ENCODE peak calls at places on chromosomes 4 and X, in four cellular contexts. One of them, this sample, is unnamed. For H3K36me3, the result is how much of the 10 kb centered on the place peaks cover.

GRCh38 chr4:170853422-170854021 is 763.8 kb upstream of the AADAT start:
- DNase-seq in GM12878: peak
- DNase-seq in neural progenitor cell: peak
- DNase-seq in K562: peak
- DNase-seq in this sample: peak

GRCh38 chr4:38950159-38950558 is 82.0 kb downstream of the TMEM156 start:
- DNase-seq in GM12878: no peak
- DNase-seq in neural progenitor cell: no peak
- DNase-seq in K562: no peak
- DNase-seq in this sample: peak

GRCh38 chr4:7557447-7557846 is 122.7 kb upstream of the PSAPL1 start:
- DNase-seq in GM12878: no peak
- DNase-seq in neural progenitor cell: no peak
- DNase-seq in K562: no peak
- DNase-seq in this sample: peak

GRCh38 chrX:21375795-21376069 is 1.5 kb downstream of the CNKSR2 start:
- DNase-seq in GM12878: no peak
- DNase-seq in neural progenitor cell: peak
- DNase-seq in K562: no peak
- DNase-seq in this sample: no peak

GRCh38 chr4:113645288-113645687 is 116.2 kb downstream of the CAMK2D start:
- DNase-seq in GM12878: no peak
- DNase-seq in neural progenitor cell: no peak
- DNase-seq in K562: no peak
- DNase-seq in this sample: no peak

GRCh38 chr4:94455081-94455480 is 3.3 kb downstream of the PDLIM5 start:
- DNase-seq in GM12878: no peak
- DNase-seq in neural progenitor cell: no peak
- DNase-seq in K562: peak
- DNase-seq in this sample: peak

GRCh38 chr4:7777017-7777710 is 162.5 kb downstream of the AFAP1 start:
- DNase-seq in GM12878: no peak
- DNase-seq in neural progenitor cell: no peak
- DNase-seq in K562: no peak
- DNase-seq in this sample: no peak

GRCh38 chr4:48654015-48654664 is 125.9 kb downstream of the FRYL start:
- DNase-seq in GM12878: no peak
- DNase-seq in neural progenitor cell: no peak
- DNase-seq in K562: no peak
- DNase-seq in this sample: no peak

GRCh38 chr4:67436742-67437141 is 108.6 kb downstream of the CENPC start:
- DNase-seq in GM12878: peak
- DNase-seq in neural progenitor cell: no peak
- DNase-seq in K562: no peak
- DNase-seq in this sample: no peak

GRCh38 chr4:147707892-147708672 is 23.8 kb upstream of the ARHGAP10 start:
- DNase-seq in GM12878: no peak
- DNase-seq in neural progenitor cell: peak
- DNase-seq in K562: peak
- DNase-seq in this sample: peak

GRCh38 chrX:40434947-40435346 is 145.8 kb upstream of the ATP6AP2 start:
- DNase-seq in GM12878: no peak
- DNase-seq in neural progenitor cell: peak
- DNase-seq in K562: peak
- DNase-seq in this sample: no peak

GRCh38 chr4:61590881-61591280 is 390.8 kb downstream of the ADGRL3 start:
- DNase-seq in GM12878: no peak
- DNase-seq in neural progenitor cell: no peak
- DNase-seq in K562: no peak
- DNase-seq in this sample: no peak

GRCh38 chr4:6944311-6945051 is 34.9 kb downstream of the TBC1D14 start:
- DNase-seq in GM12878: no peak
- DNase-seq in neural progenitor cell: no peak
- DNase-seq in K562: no peak
- DNase-seq in this sample: no peak

GRCh38 chrX:132092439-132093065 is 35.3 kb downstream of the FRMD7 start:
- DNase-seq in GM12878: peak
- DNase-seq in neural progenitor cell: peak
- DNase-seq in K562: peak
- DNase-seq in this sample: peak

GRCh38 chr4:156146581-156146980 is 192.9 kb upstream of the CTSO start:
- DNase-seq in GM12878: no peak
- DNase-seq in neural progenitor cell: no peak
- DNase-seq in K562: no peak
- DNase-seq in this sample: no peak

GRCh38 chr4:187603093-187603395 is 392.5 kb upstream of the ZFP42 start:
- DNase-seq in GM12878: no peak
- DNase-seq in neural progenitor cell: no peak
- DNase-seq in K562: no peak
- DNase-seq in this sample: peak

GRCh38 chr4:2303686-2304320 is 41.9 kb upstream of the MXD4 start:
- DNase-seq in GM12878: no peak
- DNase-seq in neural progenitor cell: no peak
- DNase-seq in K562: no peak
- DNase-seq in this sample: no peak

GRCh38 chr4:2266181-2266580 is 4.3 kb upstream of the MXD4 start:
- DNase-seq in GM12878: no peak
- DNase-seq in neural progenitor cell: no peak
- DNase-seq in K562: no peak
- DNase-seq in this sample: peak

GRCh38 chrX:46554942-46555341 is 9.7 kb upstream of the ZNF674 start:
- DNase-seq in GM12878: no peak
- DNase-seq in neural progenitor cell: no peak
- DNase-seq in K562: no peak
- DNase-seq in this sample: peak

GRCh38 chrX:49257846-49258748 is 6.4 kb downstream of the FOXP3 start:
- DNase-seq in GM12878: no peak
- DNase-seq in neural progenitor cell: no peak
- DNase-seq in K562: no peak
- DNase-seq in this sample: no peak

GRCh38 chrX:24427747-24428019 is 37.4 kb upstream of the PDK3 start:
- DNase-seq in GM12878: no peak
- DNase-seq in neural progenitor cell: no peak
- DNase-seq in K562: no peak
- DNase-seq in this sample: no peak

GRCh38 chr4:61446957-61447356 is 246.8 kb downstream of the ADGRL3 start:
- DNase-seq in GM12878: no peak
- DNase-seq in neural progenitor cell: no peak
- DNase-seq in K562: no peak
- DNase-seq in this sample: no peak

GRCh38 chr4:41199788-41200187 is 14.6 kb downstream of the APBB2 start:
- DNase-seq in GM12878: no peak
- DNase-seq in neural progenitor cell: no peak
- DNase-seq in K562: no peak
- DNase-seq in this sample: no peak

GRCh38 chr4:174375422-174375821 is 91.7 kb downstream of the CEP44 start:
- DNase-seq in GM12878: no peak
- DNase-seq in neural progenitor cell: no peak
- DNase-seq in K562: peak
- DNase-seq in this sample: no peak
- H3K9ac ChIP-seq in GM12878: no peak
- H3K9ac ChIP-seq in neural progenitor cell: no peak
- H3K9ac ChIP-seq in K562: no peak
- H3K9ac ChIP-seq in this sample: no peak

GRCh38 chrX:153689654-153690465 is 2.1 kb downstream of the SLC6A8 start:
- DNase-seq in GM12878: no peak
- DNase-seq in neural progenitor cell: peak
- DNase-seq in K562: peak
- DNase-seq in this sample: peak
- H3K4me3 ChIP-seq in GM12878: no peak
- H3K4me3 ChIP-seq in neural progenitor cell: peak
- H3K4me3 ChIP-seq in K562: peak
- H3K4me3 ChIP-seq in this sample: peak

DNA sequence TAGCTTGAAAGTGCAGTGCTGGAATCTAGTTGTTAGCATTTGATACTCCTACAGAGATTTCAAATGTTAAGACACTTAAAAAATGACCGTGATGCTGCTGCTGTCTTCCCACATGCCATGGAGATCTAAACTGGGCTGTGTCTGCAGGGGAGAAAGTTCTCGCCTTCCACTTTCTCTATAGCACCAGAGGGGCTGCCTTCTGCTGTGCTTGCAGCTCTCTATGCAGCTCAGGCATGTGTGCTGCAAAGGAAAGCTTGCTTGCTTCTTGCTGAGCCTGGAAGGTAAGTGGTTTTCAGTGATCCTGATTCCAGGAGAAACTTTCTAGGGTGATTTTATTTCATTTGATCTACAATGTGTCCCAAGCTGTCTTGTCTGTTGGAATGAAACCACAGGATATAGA is 137.7 kb downstream of the SOWAHB start:
- DNase-seq in GM12878: no peak
- DNase-seq in neural progenitor cell: no peak
- DNase-seq in K562: no peak
- DNase-seq in this sample: no peak
- H3K36me3 ChIP-seq in GM12878: under half
- H3K36me3 ChIP-seq in neural progenitor cell: under half
- H3K36me3 ChIP-seq in K562: under half
- H3K36me3 ChIP-seq in this sample: under half

GRCh38 chr4:63742882-63743281 is 666.4 kb downstream of the TECRL start:
- DNase-seq in GM12878: no peak
- DNase-seq in neural progenitor cell: no peak
- DNase-seq in K562: no peak
- DNase-seq in this sample: no peak
- H3K9ac ChIP-seq in GM12878: no peak
- H3K9ac ChIP-seq in neural progenitor cell: no peak
- H3K9ac ChIP-seq in K562: no peak
- H3K9ac ChIP-seq in this sample: no peak

GRCh38 chr4:80237992-80238391 is 28.5 kb upstream of the FGF5 start:
- DNase-seq in GM12878: no peak
- DNase-seq in neural progenitor cell: no peak
- DNase-seq in K562: no peak
- DNase-seq in this sample: peak
- H3K4me3 ChIP-seq in GM12878: no peak
- H3K4me3 ChIP-seq in neural progenitor cell: no peak
- H3K4me3 ChIP-seq in K562: no peak
- H3K4me3 ChIP-seq in this sample: peak

GRCh38 chr4:24513718-24514117 is 70.6 kb downstream of the DHX15 start:
- DNase-seq in GM12878: no peak
- DNase-seq in neural progenitor cell: no peak
- DNase-seq in K562: no peak
- DNase-seq in this sample: no peak

GRCh38 chr4:24516926-24517325 is 67.4 kb downstream of the DHX15 start:
- DNase-seq in GM12878: no peak
- DNase-seq in neural progenitor cell: no peak
- DNase-seq in K562: no peak
- DNase-seq in this sample: no peak

GRCh38 chr4:24517676-24518075 is 66.7 kb downstream of the DHX15 start:
- DNase-seq in GM12878: no peak
- DNase-seq in neural progenitor cell: no peak
- DNase-seq in K562: no peak
- DNase-seq in this sample: no peak

GRCh38 chr4:24514808-24515207 is 69.5 kb downstream of the DHX15 start:
- DNase-seq in GM12878: no peak
- DNase-seq in neural progenitor cell: no peak
- DNase-seq in K562: no peak
- DNase-seq in this sample: no peak

GRCh38 chr4:24515698-24516097 is 68.7 kb downstream of the DHX15 start:
- DNase-seq in GM12878: no peak
- DNase-seq in neural progenitor cell: no peak
- DNase-seq in K562: no peak
- DNase-seq in this sample: no peak
- H3K36me3 ChIP-seq in GM12878: under half
- H3K36me3 ChIP-seq in neural progenitor cell: under half
- H3K36me3 ChIP-seq in K562: half or more
- H3K36me3 ChIP-seq in this sample: under half

DNA sequence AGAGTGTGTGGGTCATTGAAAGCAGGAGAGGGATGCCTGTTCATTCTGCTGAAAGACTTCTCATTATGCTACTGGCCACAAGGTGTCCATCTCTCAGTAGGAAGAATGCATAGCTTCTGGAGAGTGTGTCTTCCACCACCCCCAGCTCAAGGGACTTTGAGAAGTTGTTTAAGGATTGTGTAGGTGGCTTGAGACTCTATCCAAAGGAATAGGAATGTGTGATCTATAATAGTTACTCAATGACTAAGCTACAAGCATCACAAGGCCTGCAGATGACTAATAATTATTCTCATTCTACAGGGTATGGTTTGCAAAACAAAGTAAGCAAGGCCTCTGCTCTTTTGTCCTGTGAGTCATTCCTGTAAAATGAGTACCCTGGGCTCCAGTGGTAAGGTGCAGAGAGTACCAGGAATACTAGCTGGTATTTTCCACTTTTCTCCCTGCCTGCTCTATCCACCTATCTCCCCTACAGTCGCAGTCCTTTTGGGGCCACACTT is 279.8 kb upstream of the BOD1L1 start:
- DNase-seq in GM12878: no peak
- DNase-seq in neural progenitor cell: no peak
- DNase-seq in K562: no peak
- DNase-seq in this sample: peak
- H3K9ac ChIP-seq in GM12878: no peak
- H3K9ac ChIP-seq in neural progenitor cell: no peak
- H3K9ac ChIP-seq in K562: no peak
- H3K9ac ChIP-seq in this sample: peak

DNA sequence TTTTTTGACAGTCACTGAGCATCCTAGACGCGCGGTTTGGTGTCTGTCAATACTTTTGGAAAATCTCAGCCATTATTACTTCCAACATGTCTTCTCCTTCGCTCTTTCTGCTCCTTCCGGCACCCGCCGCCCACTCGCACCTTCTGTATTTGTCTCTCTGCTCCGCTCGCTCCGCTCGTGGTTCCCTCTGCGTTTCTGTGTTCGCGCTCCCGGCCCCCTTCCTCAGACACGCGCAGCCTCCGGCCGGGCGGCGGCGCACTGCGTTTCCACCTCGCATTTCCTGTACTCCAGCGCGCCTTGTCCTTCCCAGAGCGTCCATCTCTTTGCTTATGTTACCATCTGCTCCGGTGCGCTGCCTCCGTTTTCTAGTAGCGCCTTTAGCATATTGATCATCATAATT is 21.1 kb downstream of the PDE6B start:
- DNase-seq in GM12878: no peak
- DNase-seq in neural progenitor cell: no peak
- DNase-seq in K562: peak
- DNase-seq in this sample: peak
- H3K4me3 ChIP-seq in GM12878: no peak
- H3K4me3 ChIP-seq in neural progenitor cell: no peak
- H3K4me3 ChIP-seq in K562: peak
- H3K4me3 ChIP-seq in this sample: no peak

This sample was measured in adipocyte.